ENCODE peak calls at places on chromosomes 7 and 10, in four cellular contexts. Z is kidney, X is lower leg skin, B is body of pancreas. A is an unnamed sample.

GRCh38 chr10:11832042-11832441 is 8.9 kb downstream of the PROSER2 start:
- DNase-seq in Z (no peak), X (no peak), B (no peak), A (no peak)

GRCh38 chr7:30526163-30526562 is 21.5 kb upstream of the GGCT start:
- DNase-seq in Z (no peak), X (no peak), B (no peak), A (no peak)

GRCh38 chr10:61992059-61992460 is 90.6 kb downstream of the ARID5B start:
- DNase-seq in Z (no peak), X (no peak), B (peak; percentile 16), A (no peak)

GRCh38 chr7:27602766-27603165 is 59.9 kb downstream of the HIBADH start:
- DNase-seq in Z (no peak), X (no peak), B (no peak), A (no peak)

GRCh38 chr7:45026013-45026412 is 26.0 kb downstream of the CCM2 start:
- DNase-seq in Z (no peak), X (peak; percentile 12), B (no peak), A (peak; percentile 29)

GRCh38 chr7:64639267-64640001 is 26.5 kb upstream of the ZNF107 start:
- DNase-seq in Z (no peak), X (peak; percentile 76), B (no peak), A (no peak)

GRCh38 chr7:42128703-42129102 is 108.3 kb downstream of the GLI3 start:
- DNase-seq in Z (no peak), X (no peak), B (no peak), A (no peak)

GRCh38 chr7:143005632-143006260 is 21.2 kb downstream of the OR9A2 start:
- DNase-seq in Z (no peak), X (no peak), B (no peak), A (no peak)

GRCh38 chr7:69412331-69413146 is 185.7 kb upstream of the AUTS2 start:
- DNase-seq in Z (peak; percentile 79), X (no peak), B (peak; percentile 31), A (peak; percentile 78)

GRCh38 chr10:67697646-67698245 is 1.8 kb upstream of the CTNNA3 start:
- DNase-seq in Z (no peak), X (no peak), B (peak; percentile 32), A (peak; percentile 70)

GRCh38 chr7:75611557-75612178 is 119.5 kb downstream of the SPDYE5 start:
- DNase-seq in Z (peak; percentile 94), X (peak; percentile 90), B (peak; percentile 85), A (no peak)

GRCh38 chr7:25179771-25180591 is 48.3 kb downstream of the NPVF start:
- DNase-seq in Z (peak; percentile 96), X (peak; percentile 99), B (peak; percentile 91), A (peak; percentile 98)

GRCh38 chr7:25180592-25180923 is 47.7 kb downstream of the NPVF start:
- DNase-seq in Z (no peak), X (no peak), B (no peak), A (no peak)

GRCh38 chr7:25181537-25181936 is 46.7 kb downstream of the NPVF start:
- DNase-seq in Z (no peak), X (no peak), B (no peak), A (no peak)

GRCh38 chr7:25179325-25179724 is 49.0 kb downstream of the NPVF start:
- DNase-seq in Z (no peak), X (no peak), B (no peak), A (no peak)

GRCh38 chr7:25180946-25181345 is 47.3 kb downstream of the NPVF start:
- DNase-seq in Z (no peak), X (no peak), B (no peak), A (no peak)
- TF ChIP-seq CTCF in Z (no peak), X (no peak), B (no peak), A (no peak)

DNA sequence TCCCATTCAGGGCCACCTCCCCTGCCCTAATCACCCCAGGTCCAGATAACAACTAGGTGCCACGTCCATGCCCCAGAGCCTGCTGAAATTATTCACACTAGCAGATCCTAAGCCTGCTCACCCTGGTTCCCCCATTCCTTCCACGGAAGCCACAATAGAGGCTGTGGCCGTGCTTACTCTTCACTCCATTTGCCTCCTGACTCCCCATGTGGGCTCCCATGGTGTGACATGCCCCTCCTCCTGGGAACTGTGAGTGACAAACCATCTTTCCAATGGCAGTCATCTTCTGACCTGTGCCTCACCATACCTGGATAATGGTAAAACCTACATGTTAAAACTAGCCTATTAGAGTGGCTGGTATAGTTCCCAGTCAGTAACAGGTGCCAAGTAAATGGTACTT is 216.2 kb upstream of the PRKCQ start:
- DNase-seq in Z (no peak), X (no peak), B (no peak), A (no peak)
- H3K4me3 ChIP-seq in Z (no peak overlapping the region), X (no peak overlapping the region), B (no peak overlapping the region), A (no peak overlapping the region)

GRCh38 chr7:23491502-23491901 is 21.2 kb upstream of the IGF2BP3 start:
- DNase-seq in Z (no peak), X (no peak), B (no peak), A (no peak)
- TF ChIP-seq CTCF in Z (no peak), X (no peak), B (no peak), A (no peak)

GRCh38 chr10:1473874-1474273 is 263.5 kb downstream of the ADARB2 start:
- DNase-seq in Z (no peak), X (no peak), B (no peak), A (no peak)

GRCh38 chr10:1475095-1475583 is 262.2 kb downstream of the ADARB2 start:
- DNase-seq in Z (no peak), X (no peak), B (no peak), A (no peak)

GRCh38 chr10:1472178-1472577 is 265.1 kb downstream of the ADARB2 start:
- DNase-seq in Z (no peak), X (no peak), B (no peak), A (no peak)

GRCh38 chr10:1474376-1475094 is 262.8 kb downstream of the ADARB2 start:
- DNase-seq in Z (no peak), X (no peak), B (no peak), A (no peak)

GRCh38 chr10:1472605-1473004 is 264.7 kb downstream of the ADARB2 start:
- DNase-seq in Z (no peak), X (no peak), B (no peak), A (no peak)
- H3K4me3 ChIP-seq in Z (no peak overlapping the region), X (no peak overlapping the region), B (no peak overlapping the region), A (no peak overlapping the region)

DNA sequence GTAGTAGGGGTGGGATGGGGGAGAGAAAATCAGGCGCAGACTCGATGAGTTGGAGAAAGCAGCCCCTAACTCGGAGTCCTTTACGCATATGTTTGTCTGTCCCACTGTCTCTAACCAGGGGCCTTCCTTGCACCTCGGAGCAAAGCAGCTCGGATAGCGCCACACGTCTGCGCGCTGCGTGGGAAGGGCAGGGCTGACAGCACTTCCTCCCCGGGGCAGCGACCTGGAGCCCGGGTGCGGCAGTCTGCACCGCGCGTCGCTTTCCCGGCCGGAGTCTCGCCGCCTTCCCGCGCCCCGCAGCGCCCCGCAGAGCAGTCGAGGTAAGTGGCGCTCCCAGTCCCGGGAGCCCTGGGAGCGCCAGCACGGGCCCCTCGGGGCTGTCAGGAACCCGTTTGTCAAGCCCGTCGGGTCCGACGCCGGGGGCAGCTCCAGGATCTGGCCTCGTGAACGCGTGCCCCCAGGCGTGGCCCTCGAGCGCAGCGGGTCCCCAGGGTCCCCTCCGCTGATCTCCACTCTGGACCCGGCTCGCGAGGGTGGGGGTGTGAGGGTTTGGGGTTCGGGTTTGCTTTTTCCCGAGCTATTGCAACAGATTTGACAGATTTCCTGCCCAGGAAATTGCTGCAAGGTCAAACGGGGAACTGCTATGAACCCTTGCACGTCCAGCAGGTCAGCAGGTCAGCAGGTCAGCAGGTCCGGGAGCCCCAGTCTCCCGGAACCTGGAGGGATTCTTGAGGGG is 561 bp downstream of the APBB1IP start:
- DNase-seq in Z (peak; percentile 77), X (peak; percentile 85), B (peak; percentile 28), A (peak; percentile 78)
- TF ChIP-seq CTCF in Z (no peak), X (no peak), B (no peak), A (no peak)

GRCh38 chr7:81949306-81949705 is 179.5 kb upstream of the HGF start:
- DNase-seq in Z (no peak), X (no peak), B (no peak), A (no peak)

DNA sequence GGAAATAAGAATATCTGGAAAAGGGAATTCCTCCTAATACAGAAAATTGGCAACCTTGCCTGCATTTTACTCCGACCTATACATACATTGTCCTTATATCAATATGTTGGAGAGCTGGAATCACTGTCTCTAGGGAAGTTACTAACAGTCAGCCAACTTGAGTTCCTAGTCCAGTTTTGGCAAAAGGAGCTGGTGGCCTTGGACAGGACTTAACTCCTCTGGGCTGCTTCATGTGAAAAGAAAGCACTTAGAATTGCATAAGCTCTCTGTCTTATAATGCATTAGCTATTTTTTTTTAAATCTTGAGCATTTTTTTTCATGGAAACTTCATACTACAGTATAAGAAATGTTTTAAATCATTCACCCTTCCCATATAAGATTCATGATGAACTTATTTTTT is 174.3 kb upstream of the HGF start:
- DNase-seq in Z (no peak), X (no peak), B (peak; percentile 3), A (no peak)
- H3K4me3 ChIP-seq in Z (no peak overlapping the region), X (no peak overlapping the region), B (no peak overlapping the region), A (no peak overlapping the region)

DNA sequence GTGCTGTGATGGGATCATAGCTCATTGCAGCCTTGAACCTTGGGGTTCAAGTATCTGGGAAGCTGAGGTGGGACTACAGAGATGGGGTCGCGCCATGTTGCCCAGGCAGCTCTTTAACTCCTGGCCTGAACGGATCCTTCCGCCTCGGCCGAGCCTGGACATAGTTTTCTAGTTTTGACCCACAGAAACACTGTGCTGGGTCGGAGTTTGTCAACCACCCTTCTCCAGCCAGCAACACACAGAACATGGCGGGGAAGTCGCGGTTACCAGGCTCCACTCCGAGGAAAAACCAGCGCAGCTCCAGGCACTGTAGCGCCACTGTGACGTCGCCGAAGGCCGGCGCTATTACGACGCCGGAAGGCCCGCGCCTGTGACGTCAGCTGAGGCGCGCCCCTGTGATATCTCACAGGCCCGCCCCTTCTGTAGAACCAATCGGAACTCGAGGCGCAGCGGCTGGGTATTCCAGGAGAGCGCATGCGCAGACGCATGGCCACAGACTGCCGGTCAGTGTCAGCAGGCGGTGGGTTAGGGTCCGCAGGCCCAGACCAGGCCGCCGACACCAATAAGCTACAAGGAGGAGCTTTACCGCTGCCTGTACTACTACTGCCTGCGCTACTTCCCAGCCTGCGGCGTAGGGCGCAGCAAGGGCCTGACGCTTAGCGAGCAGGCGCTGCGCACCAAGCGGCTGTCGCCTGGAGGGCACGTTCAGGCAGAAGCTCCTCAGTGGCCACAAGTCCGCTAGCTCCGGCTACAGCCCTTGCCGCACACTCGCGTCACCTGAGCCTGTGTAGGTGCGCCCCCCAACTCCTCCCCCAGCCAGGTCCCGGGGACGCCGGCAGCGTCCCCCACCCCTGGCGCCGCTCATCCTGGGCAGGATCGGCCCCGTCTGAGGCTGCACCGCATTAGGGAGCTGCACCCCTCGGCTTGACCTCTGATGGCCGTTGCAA is 135.2 kb upstream of the KCTD7 start:
- DNase-seq in Z (peak; percentile 99), X (peak; percentile 99), B (peak; percentile 98), A (peak; percentile 98)
- TF ChIP-seq CTCF in Z (peak; percentile 28), X (no peak), B (peak; percentile 58), A (peak; percentile 28)